ENCODE peak calls at places on chromosomes 7 and 10, in seven cellular contexts. J is type B pancreatic cell, X is nephron progenitor cell, T is fibroblast of the aortic adventitia, H is AG09309, Q is neural crest cell, O is IMR-90. P is an unnamed sample.
A peak's percentile ranks its signal among the peaks of the same experiment; 100 is the strongest.

GRCh38 chr10:116427671-116428070 is at the start of gene PNLIPRP3:
- DNase-seq in J (no peak), X (no peak), T (no peak), H (no peak), Q (no peak), O (no peak), P (no peak)

GRCh38 chr10:126218778-126219649 is 169.3 kb downstream of the ADAM12 start:
- DNase-seq in J (no peak), X (no peak), T (no peak), H (no peak), Q (no peak), O (no peak), P (no peak)

GRCh38 chr7:73633323-73633722 is 9.0 kb upstream of the MLXIPL start:
- DNase-seq in J (no peak), X (no peak), T (no peak), H (no peak), Q (no peak), O (no peak), P (no peak)

GRCh38 chr7:42685911-42686310 is 226.0 kb downstream of the C7orf25 start:
- DNase-seq in J (no peak), X (no peak), T (no peak), H (no peak), Q (no peak), O (no peak), P (no peak)

GRCh38 chr7:154343778-154344412 is 291.7 kb downstream of the DPP6 start:
- DNase-seq in J (no peak), X (no peak), T (no peak), H (no peak), Q (no peak), O (no peak), P (no peak)

GRCh38 chr7:76023002-76023401 is 24.8 kb downstream of the STYXL1 start:
- DNase-seq in J (no peak), X (no peak), T (no peak), H (no peak), Q (no peak), O (no peak), P (peak; percentile 26)

GRCh38 chr7:36994456-36995112 is 270.3 kb upstream of the AOAH start:
- DNase-seq in J (no peak), X (no peak), T (no peak), H (no peak), Q (no peak), O (no peak), P (no peak)

GRCh38 chr7:149196705-149197171 is 1.4 kb downstream of the ZNF282 start:
- DNase-seq in J (no peak), X (no peak), T (no peak), H (no peak), Q (no peak), O (no peak), P (no peak)

GRCh38 chr7:15836041-15836440 is 149.6 kb upstream of the MEOX2 start:
- DNase-seq in J (no peak), X (no peak), T (peak; percentile 19), H (no peak), Q (no peak), O (peak; percentile 50), P (no peak)

GRCh38 chr10:930415-931325 is 835 bp downstream of the LARP4B start:
- DNase-seq in J (no peak), X (peak; percentile 68), T (peak; percentile 35), H (no peak), Q (peak; percentile 28), O (peak; percentile 30), P (no peak)

GRCh38 chr7:149495785-149496641 is 1.6 kb downstream of the ZNF746 start:
- DNase-seq in J (no peak), X (peak; percentile 23), T (peak; percentile 84), H (peak; percentile 35), Q (no peak), O (peak; percentile 85), P (peak; percentile 33)

GRCh38 chr7:117673367-117673766 is 193.5 kb downstream of the CFTR start:
- DNase-seq in J (peak; percentile 68), X (peak; percentile 44), T (peak; percentile 12), H (no peak), Q (peak; percentile 7), O (no peak), P (no peak)

GRCh38 chr10:127303105-127303504 is 106.7 kb upstream of the INSYN2A start:
- DNase-seq in J (no peak), X (no peak), T (no peak), H (no peak), Q (no peak), O (no peak), P (no peak)

GRCh38 chr7:50560865-50561351 is 4.3 kb downstream of the DDC start:
- DNase-seq in J (no peak), X (peak; percentile 21), T (no peak), H (no peak), Q (peak; percentile 41), O (no peak), P (no peak)

GRCh38 chr10:87878664-87879459 is 15.4 kb downstream of the PTEN start:
- DNase-seq in J (no peak), X (no peak), T (no peak), H (no peak), Q (no peak), O (no peak), P (no peak)

GRCh38 chr10:74081192-74081803 is 69.3 kb downstream of the AP3M1 start:
- DNase-seq in J (no peak), X (peak; percentile 49), T (peak; percentile 77), H (no peak), Q (peak; percentile 47), O (peak; percentile 57), P (peak; percentile 48)

DNA sequence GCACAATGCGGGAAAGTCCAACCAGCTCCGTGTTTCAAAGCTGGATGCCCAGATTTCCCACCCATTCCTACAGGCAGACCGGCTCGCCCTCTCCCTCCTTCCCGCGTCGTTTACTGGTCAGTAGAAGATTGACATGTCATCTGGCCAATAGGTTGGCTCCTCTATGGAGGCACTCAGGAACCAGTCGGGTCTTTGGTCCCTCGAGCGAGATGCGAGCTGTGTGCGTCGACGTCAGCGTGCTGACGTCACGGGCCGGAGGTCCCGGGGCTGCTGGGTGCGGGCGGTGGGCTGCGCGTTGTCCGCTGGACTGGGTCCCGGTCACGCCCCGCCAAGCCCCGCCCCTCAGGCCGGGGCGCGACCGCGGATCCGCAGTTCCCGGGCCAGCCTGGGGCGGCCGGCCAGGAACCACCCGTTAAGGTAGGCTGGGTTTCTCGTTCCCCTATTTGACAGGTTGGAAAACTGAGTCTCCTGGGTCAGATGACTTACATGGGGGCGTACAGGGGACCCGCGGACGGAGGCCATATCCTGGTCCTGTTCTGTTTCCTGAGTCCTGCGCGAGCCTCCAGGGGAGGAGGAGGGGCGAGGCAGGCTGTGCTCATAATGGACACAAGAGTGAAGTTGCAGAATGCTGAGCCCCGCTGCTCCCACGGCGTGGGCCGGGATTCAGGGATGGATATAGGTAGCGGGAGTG is at the start of gene STARD3NL:
- DNase-seq in J (peak; percentile 96), X (peak; percentile 95), T (peak; percentile 100), H (peak; percentile 100), Q (peak; percentile 95), O (peak; percentile 100), P (peak; percentile 100)
- TF ChIP-seq CTCF in J (peak; percentile 54), X (no peak), T (no peak), H (no peak), Q (no peak), O (no peak), P (peak; percentile 72)

DNA sequence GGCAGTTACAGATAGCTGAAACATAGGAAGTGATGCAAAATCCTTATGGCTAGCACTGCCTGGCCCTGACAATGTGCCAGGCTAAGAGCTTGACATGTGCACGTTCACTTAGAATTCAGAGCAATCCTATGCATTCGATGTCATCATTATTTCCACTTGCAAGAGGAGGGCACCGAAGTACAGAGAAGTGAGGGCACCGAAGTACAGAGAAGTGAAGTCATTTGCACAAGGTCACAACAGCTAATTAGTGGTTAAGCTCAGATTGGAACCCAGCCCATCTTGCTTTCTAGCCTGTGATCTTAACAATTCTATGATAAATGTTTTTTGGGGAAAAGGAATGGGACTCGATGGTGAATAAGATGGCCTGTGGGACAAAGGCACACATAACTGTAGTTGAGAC is 73.4 kb downstream of the ARHGAP22 start:
- DNase-seq in J (no peak), X (no peak), T (no peak), H (no peak), Q (no peak), O (no peak), P (no peak)
- TF ChIP-seq CTCF in J (no peak), X (no peak), T (no peak), H (no peak), Q (no peak), O (no peak), P (no peak)

DNA sequence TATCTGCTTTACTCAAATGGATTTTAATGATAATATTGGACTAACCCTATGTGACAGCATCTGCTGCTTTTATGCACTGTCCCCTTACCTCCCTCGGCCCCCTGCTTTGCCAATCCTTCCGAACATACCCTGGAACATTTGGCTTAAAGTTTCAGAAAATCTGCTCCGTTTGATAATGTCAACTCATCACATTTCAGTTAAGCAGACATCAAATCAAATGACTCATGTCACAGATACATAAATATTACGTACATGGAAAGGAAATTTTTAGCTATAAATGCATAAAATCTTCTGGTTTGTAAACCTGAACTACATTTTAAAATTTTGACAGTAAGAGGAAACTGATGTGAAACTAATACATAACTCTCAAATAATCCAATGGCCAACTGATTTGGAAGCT is 98.2 kb downstream of the CNTNAP2 start:
- DNase-seq in J (no peak), X (no peak), T (no peak), H (no peak), Q (no peak), O (no peak), P (no peak)
- TF ChIP-seq CTCF in J (no peak), X (no peak), T (no peak), H (no peak), Q (no peak), O (no peak), P (no peak)

GRCh38 chr10:124461642-124462347 is at the start of gene LHPP:
- DNase-seq in J (peak; percentile 87), X (peak; percentile 79), T (peak; percentile 61), H (peak; percentile 16), Q (peak; percentile 67), O (peak; percentile 66), P (peak; percentile 67)
- TF ChIP-seq CTCF in J (peak; percentile 73), X (peak; percentile 14), T (no peak), H (no peak), Q (peak; percentile 64), O (peak; percentile 17), P (peak; percentile 83)

DNA sequence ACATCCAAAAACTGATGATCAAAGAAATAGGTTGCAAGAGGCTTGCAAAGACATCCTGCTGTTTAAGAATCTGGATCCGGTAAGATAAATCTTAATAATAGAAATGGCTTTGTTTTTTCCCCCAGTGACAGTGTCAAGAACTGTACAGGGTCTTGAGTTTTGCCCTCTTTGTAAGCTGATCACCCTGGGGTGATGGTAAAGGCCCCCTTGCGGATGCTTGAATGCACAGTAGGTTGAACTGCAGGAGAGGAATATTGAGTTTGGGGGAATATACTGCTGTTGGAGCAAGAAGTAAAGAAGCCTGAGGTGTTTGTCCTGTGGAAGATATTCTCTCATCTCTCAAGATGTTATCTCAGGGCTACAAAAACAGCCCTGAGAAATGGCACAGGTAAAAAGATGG is 40.6 kb upstream of the HBP1 start:
- DNase-seq in J (no peak), X (no peak), T (no peak), H (no peak), Q (no peak), O (no peak), P (no peak)
- TF ChIP-seq CTCF in J (no peak), X (no peak), T (no peak), H (no peak), Q (no peak), O (no peak), P (no peak)

GRCh38 chr7:108637049-108637621 is 67.5 kb downstream of the DNAJB9 start:
- DNase-seq in J (no peak), X (no peak), T (no peak), H (no peak), Q (no peak), O (no peak), P (no peak)
- TF ChIP-seq CTCF in J (no peak), X (no peak), T (no peak), H (no peak), Q (no peak), O (no peak), P (no peak)

GRCh38 chr7:90838799-90839198 is 242.7 kb downstream of the CDK14 start:
- DNase-seq in J (no peak), X (no peak), T (no peak), H (no peak), Q (no peak), O (no peak), P (no peak)
- TF ChIP-seq CTCF in J (no peak), X (no peak), T (no peak), H (no peak), Q (no peak), O (no peak), P (no peak)

P was measured in tibial nerve.